ENCODE peak calls at places on chromosome 11, in four cellular contexts. A, W, V and U are unnamed samples.
A peak's percentile ranks its signal among the peaks of the same experiment; 100 is the strongest.

GRCh38 chr11:61893981-61894380 is 2.6 kb upstream of the FADS3 start:
- DNase-seq in W (no peak), V (no peak), A (no peak), U (no peak)

GRCh38 chr11:71501071-71501985 is 25.7 kb upstream of the KRTAP5-7 start:
- DNase-seq in V (no peak), A (no peak), W (no peak), U (peak; percentile 8)

GRCh38 chr11:66371627-66372415 is at the start of gene SLC29A2:
- DNase-seq in V (peak; percentile 71), W (peak; percentile 97), A (peak; percentile 91), U (peak; percentile 79)

GRCh38 chr11:77672276-77672675 is 34.7 kb upstream of the CLNS1A start:
- DNase-seq in A (no peak), V (no peak), W (no peak), U (no peak)

GRCh38 chr11:13955971-13956421 is 6.5 kb upstream of the SPON1 start:
- DNase-seq in A (peak; percentile 44), W (peak; percentile 82), V (peak; percentile 20), U (peak; percentile 59)

GRCh38 chr11:108112059-108112458 is 9.3 kb upstream of the ACAT1 start:
- DNase-seq in A (no peak), V (no peak), W (peak; percentile 76), U (no peak)

GRCh38 chr11:16191212-16191851 is 165.0 kb downstream of the SOX6 start:
- DNase-seq in A (no peak), W (no peak), V (no peak), U (no peak)

GRCh38 chr11:88399171-88399570 is 61.6 kb upstream of the CTSC start:
- DNase-seq in V (no peak), A (no peak), W (no peak), U (no peak)

GRCh38 chr11:69448471-69449284 is 32.8 kb upstream of the LINC01488 start:
- DNase-seq in W (no peak), A (no peak), V (no peak), U (no peak)

GRCh38 chr11:93100211-93100610 is 97.6 kb downstream of the SLC36A4 start:
- DNase-seq in V (no peak), A (no peak), W (no peak), U (no peak)

GRCh38 chr11:125689460-125689859 is 8.8 kb upstream of the ACRV1 start:
- DNase-seq in V (no peak), A (no peak), W (no peak), U (no peak)

GRCh38 chr11:3206128-3206921 is 12.3 kb downstream of the MRGPRG start:
- DNase-seq in W (no peak), V (no peak), A (no peak), U (no peak)

GRCh38 chr11:111819161-111820058 is 52.0 kb downstream of the ALG9 start:
- DNase-seq in W (peak; percentile 66), A (peak; percentile 26), V (no peak), U (no peak)

GRCh38 chr11:121524233-121524631 is 71.5 kb upstream of the SORL1-AS1 start:
- DNase-seq in A (peak; percentile 57), W (no peak), V (no peak), U (no peak)

GRCh38 chr11:65275906-65276305 is 14.1 kb downstream of the POLA2 start:
- DNase-seq in W (no peak), V (no peak), A (no peak), U (no peak)

GRCh38 chr11:73404048-73404447 is 27.8 kb downstream of the RELT start:
- DNase-seq in V (no peak), A (peak; percentile 84), W (peak; percentile 80), U (no peak)

GRCh38 chr11:69055598-69056516 is 7.1 kb downstream of the TPCN2 start:
- DNase-seq in V (no peak), A (no peak), W (no peak), U (no peak)

GRCh38 chr11:12410006-12410728 is 32.8 kb downstream of the PARVA start:
- DNase-seq in V (no peak), A (peak; percentile 30), W (peak; percentile 42), U (no peak)

GRCh38 chr11:48083427-48083826 is 103.1 kb downstream of the PTPRJ start:
- DNase-seq in V (no peak), A (no peak), W (no peak), U (no peak)

GRCh38 chr11:19714093-19714386 is 1.4 kb downstream of the NAV2 start:
- DNase-seq in V (no peak), A (peak; percentile 59), W (peak; percentile 9), U (no peak)

GRCh38 chr11:76578655-76579046 is 91.9 kb downstream of the LRRC32 start:
- DNase-seq in W (peak; percentile 91), A (peak; percentile 14), V (no peak), U (no peak)

GRCh38 chr11:96200243-96200642 is 142.8 kb downstream of the MAML2 start:
- DNase-seq in A (no peak), W (no peak), V (no peak), U (no peak)

GRCh38 chr11:117807482-117808272 is 10.7 kb upstream of the DSCAML1 start:
- DNase-seq in W (peak; percentile 85), A (peak; percentile 79), V (peak; percentile 53), U (peak; percentile 78)